ENCODE peak calls at places on chromosome 19, in five cellular contexts. Y is lower lobe of right lung, U is RWPE1, E is psoas muscle, S is left ventricle myocardium inferior. A is an unnamed sample.

GRCh38 chr19:52638601-52639000 is 446 bp upstream of the ZNF83 start:
- DNase-seq in Y (peak), S (peak), E (no peak), U (peak), A (no peak)

GRCh38 chr19:57239982-57240310 is 486 bp upstream of the ZNF805 start:
- DNase-seq in U (peak), E (no peak), Y (peak), S (peak), A (no peak)

GRCh38 chr19:18274303-18274775 is at the start of gene IQCN:
- DNase-seq in S (no peak), E (peak), Y (no peak), U (peak), A (no peak)

GRCh38 chr19:55283548-55284393 is at the start of gene BRSK1:
- DNase-seq in S (peak), E (peak), U (no peak), Y (no peak), A (peak)

GRCh38 chr19:7636691-7637373 is at the start of gene STXBP2:
- DNase-seq in S (peak), Y (peak), E (peak), U (peak), A (no peak)

GRCh38 chr19:3029070-3029923 is at the start of gene TLE2:
- DNase-seq in U (no peak), E (no peak), Y (no peak), S (no peak), A (no peak)

GRCh38 chr19:51407631-51408131 is 9.8 kb downstream of the SIGLEC10 start:
- DNase-seq in U (peak), E (no peak), Y (no peak), S (no peak), A (no peak)

GRCh38 chr19:50387176-50387867 is 3.2 kb downstream of the POLD1 start:
- DNase-seq in U (no peak), S (no peak), Y (peak), E (no peak), A (no peak)

GRCh38 chr19:51783373-51783772 is 11.6 kb upstream of the FPR3 start:
- DNase-seq in E (no peak), U (peak), Y (no peak), S (no peak), A (no peak)

GRCh38 chr19:41013359-41013758 is 22.3 kb downstream of the CYP2B6 start:
- DNase-seq in S (no peak), Y (no peak), E (no peak), U (no peak), A (no peak)

GRCh38 chr19:30229524-30230174 is 142.5 kb upstream of the ZNF536 start:
- DNase-seq in Y (no peak), U (no peak), S (no peak), E (no peak), A (no peak)

GRCh38 chr19:13459351-13459750 is 46.9 kb downstream of the CACNA1A start:
- DNase-seq in E (no peak), U (no peak), S (no peak), Y (no peak), A (no peak)

GRCh38 chr19:7288131-7288530 is 6.1 kb downstream of the INSR start:
- DNase-seq in E (no peak), U (no peak), S (no peak), Y (no peak), A (no peak)

GRCh38 chr19:54493967-54494585 is 8.6 kb upstream of the LAIR2 start:
- DNase-seq in E (no peak), S (no peak), U (no peak), Y (no peak), A (no peak)

GRCh38 chr19:18733196-18733647 is 49.7 kb downstream of the CRTC1 start:
- DNase-seq in Y (no peak), E (peak), S (peak), U (no peak), A (no peak)

GRCh38 chr19:2237869-2238153 is 1.2 kb downstream of the SF3A2 start:
- DNase-seq in U (no peak), S (no peak), Y (no peak), E (no peak), A (no peak)

GRCh38 chr19:44050740-44051653 is 839 bp upstream of the ZNF223 start:
- DNase-seq in U (no peak), S (no peak), E (no peak), Y (no peak), A (no peak)

GRCh38 chr19:30406220-30406944 is 34.2 kb downstream of the ZNF536 start:
- DNase-seq in Y (no peak), U (no peak), S (peak), E (no peak), A (no peak)

GRCh38 chr19:48348737-48349136 is 15.0 kb downstream of the TMEM143 start:
- DNase-seq in S (no peak), E (no peak), Y (no peak), U (no peak), A (no peak)

GRCh38 chr19:52535831-52536800 is 8.6 kb downstream of the ZNF808 start:
- DNase-seq in Y (peak), S (peak), E (peak), U (peak), A (peak)

GRCh38 chr19:44617481-44617880 is 4.1 kb downstream of the IGSF23 start:
- DNase-seq in U (no peak), Y (no peak), E (no peak), S (no peak), A (no peak)

GRCh38 chr19:47497073-47497766 is 13.2 kb upstream of the KPTN start:
- DNase-seq in E (peak), S (no peak), U (no peak), Y (no peak), A (no peak)

GRCh38 chr19:56727731-56728130 is 56.2 kb upstream of the ZNF835 start:
- DNase-seq in E (no peak), S (no peak), Y (no peak), U (no peak), A (no peak)

GRCh38 chr19:18388328-18389094 is 2.6 kb downstream of the GDF15 start:
- DNase-seq in S (peak), Y (peak), E (peak), U (peak), A (no peak)

GRCh38 chr19:29564574-29565005 is 38.8 kb downstream of the VSTM2B start:
- DNase-seq in E (no peak), S (no peak), Y (no peak), U (no peak), A (no peak)

GRCh38 chr19:19371056-19371455 is 34.4 kb upstream of the GATAD2A start:
- DNase-seq in Y (no peak), E (no peak), S (no peak), U (peak), A (no peak)

GRCh38 chr19:27776020-27776419 is 1436.9 kb downstream of the UQCRFS1 start:
- DNase-seq in Y (no peak), S (no peak), U (no peak), E (no peak), A (no peak)

GRCh38 chr19:51546650-51547396 is 15.4 kb upstream of the SIGLEC6 start:
- DNase-seq in Y (no peak), E (no peak), U (no peak), S (no peak), A (no peak)

GRCh38 chr19:18437481-18438330 is at the start of gene ISYNA1:
- DNase-seq in E (peak), Y (peak), S (peak), U (no peak), A (no peak)

GRCh38 chr19:18062043-18062442 is 24.7 kb downstream of the IL12RB1 start:
- DNase-seq in E (no peak), U (no peak), Y (no peak), S (no peak), A (no peak)

GRCh38 chr19:12840091-12841079 is 2.1 kb downstream of the MAST1 start:
- DNase-seq in S (peak), Y (peak), U (peak), E (peak), A (peak)

GRCh38 chr19:18514800-18515682 is 6.8 kb downstream of the ELL start:
- DNase-seq in E (no peak), U (peak), Y (peak), S (peak), A (no peak)

GRCh38 chr19:917323-918151 is at the start of gene KISS1R:
- DNase-seq in S (no peak), Y (peak), E (no peak), U (no peak), A (peak)
- H3K27ac ChIP-seq in S (no peak), Y (no peak), E (no peak), U (no peak), A (no peak)

GRCh38 chr19:15250635-15250993 is 18.4 kb upstream of the EPHX3 start:
- DNase-seq in E (no peak), U (no peak), S (no peak), Y (no peak), A (no peak)

GRCh38 chr19:15248106-15248505 is 15.9 kb upstream of the EPHX3 start:
- DNase-seq in Y (no peak), E (no peak), S (no peak), U (no peak), A (no peak)

GRCh38 chr19:15248648-15249559 is 16.7 kb upstream of the EPHX3 start:
- DNase-seq in E (peak), S (peak), U (peak), Y (peak), A (no peak)

GRCh38 chr19:15249912-15250634 is 17.8 kb upstream of the EPHX3 start:
- DNase-seq in Y (no peak), U (peak), E (peak), S (peak), A (no peak)

DNA sequence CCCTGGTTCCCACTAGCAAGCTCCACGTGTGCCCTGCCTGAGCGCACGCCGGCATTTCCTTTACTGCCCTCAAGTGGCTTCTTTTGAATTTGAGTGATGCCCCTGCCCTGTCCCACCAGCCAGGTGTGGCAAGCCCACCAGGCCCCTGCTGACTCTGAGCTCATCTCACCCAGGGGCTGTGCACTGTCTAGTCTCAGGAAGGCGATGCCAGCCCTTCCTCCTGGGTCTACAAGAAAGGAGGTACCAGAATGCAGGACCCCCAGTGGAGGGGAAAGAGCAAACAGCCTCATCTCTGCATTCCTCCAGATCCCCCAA is 17.3 kb upstream of the EPHX3 start:
- DNase-seq in S (no peak), U (no peak), Y (no peak), E (no peak), A (no peak)
- TF ChIP-seq CTCF in S (no peak), U (no peak), Y (no peak), E (no peak), A (no peak)

DNA sequence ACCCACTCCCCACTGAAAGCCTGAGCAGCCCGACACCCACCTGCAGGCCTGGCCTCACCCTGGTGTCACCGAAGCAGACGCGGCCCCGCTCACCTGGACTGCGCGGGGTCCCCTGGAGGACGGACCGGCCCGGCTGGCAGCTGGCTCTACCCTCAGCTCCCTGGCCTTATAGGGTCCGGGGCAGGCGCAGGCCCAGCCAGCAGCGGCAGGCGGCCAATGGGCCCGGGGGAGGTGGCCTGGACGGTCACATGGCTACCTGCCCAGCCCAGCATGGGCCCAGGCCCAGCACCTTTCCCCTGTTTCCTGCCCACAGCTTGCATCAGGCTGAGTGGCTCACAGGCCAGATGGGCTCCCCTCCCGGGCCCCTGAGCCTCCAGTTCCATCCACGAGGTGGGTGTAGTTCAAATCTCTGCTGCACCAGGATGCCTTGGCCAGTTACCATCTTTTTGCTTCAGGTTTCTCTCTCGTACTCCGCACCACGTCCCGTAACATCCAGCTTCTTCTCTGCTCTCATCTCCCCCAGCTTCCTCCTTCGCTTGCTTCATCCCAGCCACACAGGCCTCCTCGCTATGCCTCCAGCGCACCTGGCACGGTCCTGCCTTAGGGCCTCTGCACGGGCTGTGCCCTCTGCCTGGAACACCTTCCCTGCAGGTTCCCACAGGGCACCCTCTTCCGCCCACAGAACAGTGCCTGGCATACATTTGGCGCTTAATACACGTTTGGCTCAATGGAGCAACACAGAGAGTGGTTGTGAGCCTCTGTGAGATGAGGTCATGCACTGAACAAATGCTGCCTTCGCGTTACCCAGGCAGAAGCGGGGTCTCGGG is at the start of gene PLIN4:
- DNase-seq in E (peak), S (peak), U (no peak), Y (no peak), A (no peak)
- H3K27ac ChIP-seq in E (peak), S (peak), U (peak), Y (no peak), A (no peak)

DNA sequence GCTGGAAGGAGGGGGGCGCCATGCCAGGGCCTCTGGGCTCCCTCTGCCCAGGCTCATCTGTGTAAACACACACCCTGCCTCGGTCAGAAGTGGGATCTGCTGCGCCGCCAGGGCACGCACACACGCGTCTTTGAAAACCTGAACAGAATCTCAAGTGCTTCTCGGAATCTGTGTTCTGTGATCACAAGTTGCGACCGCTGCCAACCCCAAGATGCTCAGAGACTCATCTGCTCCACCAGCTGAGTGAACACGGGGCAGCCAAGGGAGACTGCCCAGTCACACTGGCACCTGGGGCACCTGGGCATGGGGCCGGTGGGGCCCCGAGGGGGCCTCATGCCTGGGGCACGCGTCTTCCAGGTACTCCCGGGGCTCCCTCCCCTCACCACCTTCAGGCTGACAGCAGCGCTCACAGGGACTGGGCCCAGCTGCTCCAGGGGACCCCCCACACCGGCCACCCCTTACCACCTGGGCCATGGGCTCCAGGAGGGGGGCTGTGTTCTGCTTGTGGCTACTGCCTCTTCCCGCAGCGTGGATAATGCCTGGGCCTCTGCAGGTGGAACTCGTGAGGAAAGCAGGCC is 59.0 kb downstream of the KLF2 start:
- DNase-seq in E (peak), S (no peak), Y (no peak), U (no peak), A (no peak)
- TF ChIP-seq CTCF in E (no peak), S (peak), Y (no peak), U (peak), A (peak)

DNA sequence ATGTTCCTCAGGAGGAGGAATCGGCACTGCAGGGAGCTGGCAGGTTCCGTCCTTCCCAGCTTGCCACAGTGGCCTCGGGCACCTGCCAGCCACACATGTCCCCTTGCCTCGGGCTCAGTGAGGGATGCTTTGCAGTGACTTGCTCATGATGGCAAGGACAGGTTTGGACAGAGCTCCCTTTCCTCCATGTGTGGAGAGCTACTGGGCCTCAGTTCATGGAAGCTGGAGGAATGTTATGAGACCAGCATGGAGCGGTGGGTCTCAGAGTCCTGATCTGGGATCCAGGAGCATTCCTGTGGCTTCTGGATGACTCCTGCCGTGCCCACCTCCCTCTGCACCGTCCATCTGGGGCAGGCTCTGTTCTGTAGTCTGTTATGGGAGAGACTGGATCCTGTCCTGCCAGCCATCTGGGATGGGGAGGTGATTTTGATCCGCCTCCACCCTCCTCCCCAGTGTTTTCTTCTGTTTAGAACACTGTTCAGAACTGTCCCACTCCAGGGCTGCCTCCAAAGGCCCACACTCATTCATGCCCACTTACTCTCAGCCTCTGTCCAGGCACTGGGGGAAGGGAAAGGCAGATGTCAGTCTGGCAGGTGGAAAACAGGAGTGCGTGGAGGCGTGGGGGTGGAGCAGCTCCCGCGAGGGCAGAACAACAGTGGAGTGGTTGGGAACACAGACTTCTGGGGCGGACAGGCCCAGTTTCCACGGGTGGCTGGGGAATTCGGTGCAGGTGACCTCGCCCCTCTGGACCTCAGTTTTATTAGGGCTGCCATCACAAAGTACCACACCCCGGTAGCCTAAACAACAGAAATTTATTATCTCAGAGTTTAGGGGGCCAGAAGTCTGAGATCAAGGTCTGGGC is 59.4 kb downstream of the SIPA1L3 start:
- DNase-seq in U (peak), E (no peak), Y (peak), S (no peak), A (no peak)
- H3K27ac ChIP-seq in U (peak), E (no peak), Y (no peak), S (no peak), A (peak)

DNA sequence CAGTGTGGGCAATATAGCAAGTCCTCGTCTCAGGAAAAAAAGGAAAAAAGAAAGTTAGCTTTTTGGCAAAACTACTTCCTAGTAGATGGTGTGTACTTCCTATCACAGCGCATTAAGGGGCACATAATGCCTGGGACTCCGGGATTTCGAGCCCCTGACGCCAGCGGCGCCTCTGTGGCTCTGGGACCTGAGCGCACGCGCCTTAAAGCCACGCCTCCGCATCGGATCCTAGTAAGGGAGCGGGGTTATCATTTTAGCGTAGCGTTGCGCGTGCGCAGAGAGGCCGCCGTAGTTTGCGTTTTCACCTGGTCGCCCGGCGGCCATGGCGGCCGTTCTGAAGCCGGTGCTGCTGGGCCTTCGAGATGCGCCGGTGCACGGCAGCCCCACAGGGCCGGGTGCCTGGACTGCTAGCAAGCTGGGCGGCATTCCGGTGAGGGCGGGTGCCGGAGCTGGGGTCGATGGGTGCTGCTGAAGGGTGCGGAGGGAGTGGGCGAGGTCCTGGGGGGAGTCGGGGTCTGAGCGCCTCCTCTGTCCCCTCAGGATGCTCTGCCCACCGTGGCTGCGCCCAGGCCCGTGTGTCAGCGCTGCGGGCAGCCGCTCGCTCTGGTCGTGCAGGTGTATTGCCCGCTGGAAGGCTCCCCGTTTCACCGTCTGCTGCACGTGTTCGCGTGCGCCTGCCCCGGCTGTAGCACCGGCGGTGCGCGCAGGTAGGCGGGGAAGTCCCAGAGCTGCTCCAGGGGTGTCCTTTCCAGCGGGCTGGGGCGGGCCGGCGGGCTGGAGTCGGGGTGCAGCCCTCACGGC is at the start of gene PDCD2L:
- DNase-seq in U (peak), S (peak), E (peak), Y (peak), A (peak)
- TF ChIP-seq CTCF in U (no peak), S (no peak), E (no peak), Y (no peak), A (no peak)